ENCODE peak calls at places on chromosomes 4 and X, in seven cellular contexts. G, E, A, U, K, Q and S are unnamed samples.

GRCh38 chrX:18098704-18099103 is 122.0 kb downstream of the BEND2 start:
- DNase-seq in G (no peak), E (no peak), A (no peak), U (peak), K (peak), Q (peak), S (no peak)

GRCh38 chrX:30060718-30061117 is 154.6 kb upstream of the MAGEB2 start:
- DNase-seq in G (no peak), E (peak), A (no peak), U (no peak), K (peak), Q (no peak), S (no peak)

GRCh38 chrX:33330798-33331197 is 119.4 kb upstream of the DMD start:
- DNase-seq in G (no peak), E (peak), A (no peak), U (no peak), K (no peak), Q (no peak), S (no peak)

GRCh38 chr4:38314663-38315062 is 349.3 kb upstream of the KLF3 start:
- DNase-seq in G (no peak), E (no peak), A (no peak), U (no peak), K (no peak), Q (no peak), S (no peak)

GRCh38 chr4:7964890-7965662 is 25.4 kb upstream of the AFAP1 start:
- DNase-seq in G (peak), E (peak), A (no peak), U (peak), K (no peak), Q (no peak), S (no peak)

GRCh38 chr4:5024673-5025072 is 5.4 kb upstream of the CYTL1 start:
- DNase-seq in G (no peak), E (no peak), A (no peak), U (no peak), K (no peak), Q (no peak), S (no peak)

GRCh38 chr4:70508801-70509200 is 9.6 kb upstream of the AMTN start:
- DNase-seq in G (no peak), E (no peak), A (no peak), U (no peak), K (no peak), Q (no peak), S (no peak)

GRCh38 chr4:3853388-3854035 is 87.3 kb downstream of the ADRA2C start:
- DNase-seq in G (no peak), E (no peak), A (no peak), U (no peak), K (peak), Q (no peak), S (no peak)

GRCh38 chrX:19005909-19006308 is 22.0 kb upstream of the PHKA2 start:
- DNase-seq in G (no peak), E (no peak), A (no peak), U (no peak), K (no peak), Q (no peak), S (no peak)

GRCh38 chr4:126238010-126238409 is 923.3 kb downstream of the FAT4 start:
- DNase-seq in G (no peak), E (no peak), A (no peak), U (no peak), K (peak), Q (no peak), S (no peak)

GRCh38 chr4:122129061-122129460 is 23.1 kb upstream of the BLTP1 start:
- DNase-seq in G (no peak), E (no peak), A (no peak), U (no peak), K (no peak), Q (no peak), S (no peak)

GRCh38 chrX:143378851-143379250 is 138.4 kb downstream of the SPANXN3 start:
- DNase-seq in G (no peak), E (no peak), A (no peak), U (no peak), K (no peak), Q (no peak), S (no peak)

GRCh38 chrX:136587532-136587931 is 55.5 kb downstream of the VGLL1 start:
- DNase-seq in G (no peak), E (no peak), A (no peak), U (no peak), K (no peak), Q (no peak), S (no peak)

GRCh38 chr4:101833455-101833854 is 42.9 kb downstream of the BANK1 start:
- DNase-seq in G (no peak), E (no peak), A (no peak), U (no peak), K (no peak), Q (no peak), S (no peak)

GRCh38 chrX:10567136-10567535 is 53.2 kb downstream of the MID1 start:
- DNase-seq in G (no peak), E (no peak), A (no peak), U (no peak), K (no peak), Q (no peak), S (no peak)

GRCh38 chr4:180827610-180828009 is 1415.6 kb upstream of the TENM3 start:
- DNase-seq in G (no peak), E (peak), A (no peak), U (no peak), K (no peak), Q (no peak), S (no peak)

GRCh38 chr4:108129226-108129625 is 39.5 kb downstream of the LEF1 start:
- DNase-seq in G (no peak), E (no peak), A (no peak), U (no peak), K (no peak), Q (no peak), S (no peak)

GRCh38 chrX:134981910-134982309 is 8.9 kb upstream of the SMIM10 start:
- DNase-seq in G (no peak), E (no peak), A (no peak), U (no peak), K (no peak), Q (no peak), S (no peak)

GRCh38 chrX:80513620-80514019 is 93.4 kb downstream of the TENT5D start:
- DNase-seq in G (no peak), E (no peak), A (no peak), U (no peak), K (peak), Q (no peak), S (no peak)

GRCh38 chrX:71913156-71913950 is 2.7 kb downstream of the NHSL2 start:
- DNase-seq in G (no peak), E (no peak), A (no peak), U (no peak), K (no peak), Q (no peak), S (no peak)

GRCh38 chr4:86269354-86269753 is 90.5 kb downstream of the MAPK10 start:
- DNase-seq in G (no peak), E (no peak), A (no peak), U (no peak), K (no peak), Q (no peak), S (no peak)

GRCh38 chrX:47497274-47497673 is 14.3 kb upstream of the ZNF41 start:
- DNase-seq in G (no peak), E (peak), A (no peak), U (no peak), K (no peak), Q (no peak), S (no peak)

GRCh38 chr4:176277162-176277904 is 8.3 kb upstream of the ASB5 start:
- DNase-seq in G (peak), E (peak), A (peak), U (peak), K (peak), Q (no peak), S (peak)

GRCh38 chr4:16827762-16828724 is 70.4 kb downstream of the LDB2 start:
- DNase-seq in G (no peak), E (peak), A (no peak), U (no peak), K (peak), Q (no peak), S (no peak)

GRCh38 chr4:124018383-124019317 is 622.1 kb downstream of the SPRY1 start:
- DNase-seq in G (peak), E (peak), A (no peak), U (peak), K (no peak), Q (peak), S (no peak)

GRCh38 chr4:123403205-123403604 is 6.6 kb downstream of the SPRY1 start:
- DNase-seq in G (no peak), E (no peak), A (no peak), U (no peak), K (no peak), Q (no peak), S (no peak)

GRCh38 chr4:2445130-2445529 is 23.8 kb upstream of the RNF4 start:
- DNase-seq in G (no peak), E (no peak), A (no peak), U (no peak), K (no peak), Q (no peak), S (no peak)

GRCh38 chr4:23856630-23857029 is 33.2 kb downstream of the PPARGC1A start:
- DNase-seq in G (no peak), E (no peak), A (no peak), U (peak), K (no peak), Q (no peak), S (no peak)

DNA sequence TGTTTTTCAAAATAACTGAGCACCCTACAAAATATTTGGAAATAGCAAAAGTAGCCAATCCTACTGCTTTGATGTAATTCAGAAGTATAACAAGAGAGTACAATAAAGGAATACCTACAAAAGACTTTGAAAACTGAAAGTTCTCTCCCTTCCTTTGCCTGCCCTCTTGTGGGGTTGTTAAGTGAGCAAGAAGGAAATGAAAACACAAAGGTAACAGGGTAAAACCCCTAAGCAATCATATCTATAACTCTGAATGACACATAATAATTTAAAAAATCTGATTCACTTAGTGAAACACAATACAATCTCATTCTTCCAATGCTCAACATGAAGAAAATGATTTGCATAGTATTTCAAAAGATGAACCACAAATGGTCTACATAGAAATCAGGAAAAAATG is 98.2 kb downstream of the FRYL start:
- DNase-seq in G (no peak), E (peak), A (no peak), U (no peak), K (no peak), Q (no peak), S (no peak)
- TF ChIP-seq CTCF in G (peak), E (peak), A (peak), U (peak), K (peak), Q (peak), S (no peak)

GRCh38 chr4:73615613-73616012 is 4.6 kb downstream of the RASSF6 start:
- DNase-seq in G (no peak), E (no peak), A (no peak), U (no peak), K (peak), Q (no peak), S (no peak)
- TF ChIP-seq CTCF in G (no peak), E (no peak), A (no peak), U (no peak), K (peak), Q (no peak), S (no peak)

GRCh38 chrX:70132244-70132643 is 1.0 kb upstream of the IGBP1 start:
- DNase-seq in G (no peak), E (no peak), A (no peak), U (no peak), K (no peak), Q (no peak), S (no peak)
- TF ChIP-seq CTCF in G (no peak), E (no peak), A (peak), U (no peak), K (no peak), Q (no peak), S (no peak)

DNA sequence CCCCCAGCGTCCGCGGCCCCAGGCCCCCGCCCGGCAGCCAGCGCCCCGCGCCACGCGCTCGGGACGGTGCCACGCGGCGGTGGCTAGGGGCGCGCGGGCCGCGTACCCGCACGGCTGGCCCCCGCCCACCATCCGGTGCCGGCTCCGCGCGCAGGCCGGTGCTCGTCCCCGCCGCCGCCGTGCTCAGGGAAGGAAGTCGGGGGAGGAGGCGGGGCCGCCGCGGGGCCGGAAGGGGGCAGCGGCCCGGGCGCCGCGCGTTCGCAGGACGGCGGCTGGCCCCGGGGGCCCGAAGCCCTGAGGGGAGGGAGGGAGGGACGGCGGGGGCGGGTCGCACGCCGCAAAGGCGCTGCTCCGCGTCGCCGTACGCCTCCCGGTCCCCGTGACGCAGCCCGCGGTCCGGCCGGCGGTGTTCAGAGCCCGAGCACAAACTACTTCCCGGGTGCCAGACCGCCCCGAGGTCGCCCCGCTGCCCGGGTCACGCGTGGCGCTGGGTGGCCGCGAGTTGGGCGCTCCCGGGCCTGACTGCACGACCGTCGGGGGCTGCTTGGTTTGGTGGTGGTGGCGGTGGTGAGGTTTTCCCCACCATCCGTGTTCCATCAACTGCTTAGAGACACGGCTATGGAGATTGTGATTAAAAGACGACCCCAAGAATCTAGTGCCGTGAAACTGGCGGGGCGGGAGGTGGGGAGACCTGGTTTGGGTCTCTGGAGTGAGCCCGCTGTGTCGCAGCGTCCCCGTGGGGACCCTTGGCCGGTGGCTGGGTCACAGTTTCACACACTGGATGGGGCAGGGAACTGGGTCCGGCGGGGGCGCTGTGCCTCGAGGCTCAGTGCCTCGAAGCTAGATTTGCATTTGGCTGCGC is at the start of gene DCTD:
- DNase-seq in G (peak), E (peak), A (no peak), U (peak), K (peak), Q (peak), S (peak)
- TF ChIP-seq CTCF in G (peak), E (peak), A (peak), U (peak), K (peak), Q (no peak), S (peak)

GRCh38 chr4:183506389-183506735 is 1.5 kb downstream of the ING2 start:
- DNase-seq in G (no peak), E (no peak), A (no peak), U (no peak), K (no peak), Q (no peak), S (no peak)

GRCh38 chr4:183504930-183505555 is at the start of gene ING2:
- DNase-seq in G (no peak), E (no peak), A (peak), U (peak), K (peak), Q (no peak), S (no peak)

GRCh38 chr4:183505556-183506388 is 914 bp downstream of the ING2 start:
- DNase-seq in G (peak), E (peak), A (peak), U (peak), K (peak), Q (peak), S (peak)

GRCh38 chr4:183503497-183504063 is 1.3 kb upstream of the ING2 start:
- DNase-seq in G (no peak), E (no peak), A (peak), U (no peak), K (no peak), Q (no peak), S (no peak)

DNA sequence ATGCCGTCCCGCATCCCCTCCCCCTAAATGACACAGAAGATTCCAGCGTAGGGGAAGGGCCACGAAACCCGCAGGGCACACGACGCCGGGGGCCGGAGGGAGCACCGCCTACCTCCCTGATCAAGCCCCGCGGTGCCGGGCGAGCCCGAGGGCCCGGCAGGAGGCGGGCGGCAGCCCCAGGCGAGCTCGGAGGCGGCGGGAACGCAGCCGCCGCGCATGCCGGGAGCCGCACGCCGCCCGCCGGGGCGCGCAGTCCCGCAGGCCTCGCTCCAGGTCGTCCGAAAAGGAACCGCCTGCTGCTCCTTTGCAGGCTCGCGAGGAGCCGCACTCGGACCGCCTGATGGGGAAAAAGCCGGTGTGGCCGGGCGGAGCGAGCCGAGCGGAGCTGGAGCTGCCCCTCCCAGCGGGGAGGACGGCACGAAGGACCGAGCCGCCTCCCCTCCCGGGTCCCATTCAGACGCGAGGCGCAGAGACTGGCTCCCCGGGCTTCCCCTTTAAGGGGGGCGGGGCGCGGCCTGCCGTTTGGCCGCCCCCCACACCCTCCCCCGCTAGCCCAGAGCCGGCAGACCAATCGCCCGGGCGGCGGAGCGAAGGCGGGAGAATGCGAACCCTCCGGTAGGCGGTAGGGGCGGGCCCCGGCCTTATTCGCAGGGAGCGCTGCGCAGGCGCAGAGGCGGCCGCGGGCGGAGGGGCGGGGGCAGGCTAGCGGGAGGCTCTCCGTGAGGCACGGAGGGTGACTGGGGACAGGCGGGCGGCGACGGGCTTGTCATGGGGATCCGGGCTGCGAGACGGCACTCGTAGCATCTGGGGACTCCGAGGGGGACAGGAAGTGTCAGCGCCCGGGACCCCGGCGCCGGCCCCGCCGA is 561 bp upstream of the ING2 start:
- DNase-seq in G (peak), E (peak), A (peak), U (peak), K (peak), Q (peak), S (peak)
- TF ChIP-seq CTCF in G (no peak), E (peak), A (peak), U (peak), K (peak), Q (no peak), S (no peak)

DNA sequence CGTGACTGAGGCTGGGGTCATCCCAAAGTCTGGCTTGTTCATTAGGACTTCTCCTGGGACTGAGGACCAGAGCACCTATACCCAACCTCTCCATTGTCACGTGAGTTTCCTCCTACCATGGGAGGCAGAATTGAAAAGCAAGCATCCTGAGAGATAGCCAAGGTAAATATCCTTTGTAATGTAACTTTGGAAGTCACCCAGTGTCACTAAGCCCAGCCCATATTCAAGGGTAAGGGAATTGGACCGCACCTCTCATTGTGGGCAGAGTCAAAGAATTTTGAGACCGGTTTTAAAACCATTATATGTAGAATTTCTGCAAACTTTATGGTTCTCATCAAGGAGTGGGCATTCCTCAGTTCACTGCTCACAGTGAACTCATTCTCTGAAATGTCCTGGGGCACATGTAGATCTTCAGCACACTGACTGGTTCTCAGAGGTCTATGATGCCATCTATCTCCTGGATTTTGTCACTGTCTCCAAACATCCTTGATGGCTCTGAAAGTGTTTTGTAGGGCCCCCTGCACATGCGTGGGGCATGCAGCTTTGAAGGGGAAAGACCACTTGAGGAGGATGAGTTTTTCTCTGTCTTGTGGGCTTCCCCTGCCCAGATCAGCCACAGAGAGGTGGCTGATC is 35.3 kb upstream of the CHRNA9 start:
- DNase-seq in G (no peak), E (no peak), A (no peak), U (no peak), K (no peak), Q (no peak), S (no peak)
- TF ChIP-seq CTCF in G (no peak), E (no peak), A (no peak), U (no peak), K (no peak), Q (no peak), S (no peak)

DNA sequence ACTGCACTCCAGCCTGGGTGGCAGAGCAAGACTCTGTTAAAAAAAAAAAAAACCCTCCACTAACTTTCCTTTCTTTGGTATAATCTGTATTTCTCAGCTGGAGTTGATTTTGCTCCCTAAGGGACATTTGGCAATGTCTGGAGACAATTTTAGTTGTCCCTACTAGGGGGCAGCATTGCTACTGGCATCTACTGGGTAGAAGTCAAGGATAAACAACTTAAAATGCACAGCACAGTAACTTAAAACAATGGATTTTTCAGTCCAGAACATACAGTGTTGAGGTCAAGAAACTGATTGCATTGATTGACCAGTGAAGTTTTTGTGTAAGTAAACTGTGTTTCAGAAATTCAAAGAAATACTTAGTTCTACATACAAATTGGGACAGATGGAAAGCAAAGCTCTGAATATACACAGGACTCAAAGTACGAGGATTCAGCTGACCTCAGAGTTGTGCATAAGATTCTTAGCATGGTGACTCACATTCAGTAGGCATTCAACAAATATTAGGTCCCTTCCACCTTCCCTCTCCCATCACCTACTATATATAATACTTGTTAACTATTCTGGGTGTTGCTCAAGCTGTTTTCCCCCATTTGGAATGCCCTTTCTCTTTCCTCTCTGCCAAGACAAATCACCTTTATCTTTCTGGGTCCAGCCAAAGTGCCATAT is 8.8 kb downstream of the DDX53 start:
- DNase-seq in G (no peak), E (peak), A (peak), U (no peak), K (peak), Q (no peak), S (no peak)
- TF ChIP-seq CTCF in G (peak), E (peak), A (no peak), U (peak), K (peak), Q (no peak), S (peak)